ENCODE peak calls at places on chromosomes 6 and 20, in five cellular contexts. L is OCI-LY7, O is H9, F is HCT116, X is fibroblast of lung. R is an unnamed sample.
A peak's percentile ranks its signal among the peaks of the same experiment; 100 is the strongest.

GRCh38 chr20:1500496-1500895 is 9.3 kb upstream of the SIRPB2 start:
- DNase-seq in L (no peak), O (peak; percentile 59), F (no peak), X (no peak), R (no peak)

GRCh38 chr6:87848616-87849015 is 146.6 kb upstream of the AKIRIN2 start:
- DNase-seq in L (no peak), O (no peak), F (no peak), X (no peak), R (peak; percentile 75)

GRCh38 chr6:155328539-155329459 is 14.5 kb upstream of the TFB1M start:
- DNase-seq in L (no peak), O (no peak), F (no peak), X (no peak), R (peak; percentile 15)

GRCh38 chr6:169833258-169833794 is 81.9 kb downstream of the ERMARD start:
- DNase-seq in L (no peak), O (no peak), F (no peak), X (peak; percentile 3), R (no peak)

GRCh38 chr6:87822011-87822410 is 120.0 kb upstream of the AKIRIN2 start:
- DNase-seq in L (no peak), O (no peak), F (no peak), X (no peak), R (no peak)

GRCh38 chr20:19779634-19780033 is 21.6 kb downstream of the RIN2 start:
- DNase-seq in L (no peak), O (no peak), F (no peak), X (no peak), R (no peak)

GRCh38 chr20:21693322-21693721 is 12.1 kb upstream of the PAX1 start:
- DNase-seq in L (peak; percentile 19), O (peak; percentile 73), F (no peak), X (no peak), R (no peak)

GRCh38 chr20:58605292-58606065 is 45.6 kb upstream of the STX16 start:
- DNase-seq in L (no peak), O (no peak), F (no peak), X (no peak), R (no peak)

GRCh38 chr20:31374346-31374745 is 5.9 kb downstream of the DEFB118 start:
- DNase-seq in L (no peak), O (no peak), F (no peak), X (no peak), R (no peak)

GRCh38 chr6:149905911-149906371 is 8.0 kb upstream of the RAET1E start:
- DNase-seq in L (no peak), O (no peak), F (no peak), X (no peak), R (no peak)

GRCh38 chr20:61252601-61253263 is 671 bp downstream of the CDH4 start:
- DNase-seq in L (no peak), O (no peak), F (no peak), X (peak; percentile 33), R (no peak)

GRCh38 chr6:131948692-131949614 is 2.2 kb downstream of the CCN2 start:
- DNase-seq in L (no peak), O (no peak), F (no peak), X (peak; percentile 78), R (peak; percentile 28)

GRCh38 chr6:107618672-107619071 is 128.8 kb downstream of the SOBP start:
- DNase-seq in L (peak; percentile 96), O (no peak), F (no peak), X (no peak), R (no peak)

GRCh38 chr6:87698618-87699017 is 3.4 kb downstream of the AKIRIN2 start:
- DNase-seq in L (peak; percentile 41), O (no peak), F (no peak), X (no peak), R (peak; percentile 42)

GRCh38 chr6:5398530-5398929 is 137.2 kb downstream of the FARS2 start:
- DNase-seq in L (peak; percentile 63), O (no peak), F (peak; percentile 43), X (peak; percentile 61), R (peak; percentile 81)

GRCh38 chr6:27472182-27472616 is 706 bp downstream of the ZNF184 start:
- DNase-seq in L (peak; percentile 78), O (peak; percentile 55), F (peak; percentile 59), X (peak; percentile 83), R (peak; percentile 69)

GRCh38 chr20:43541214-43541613 is 17.6 kb upstream of the SGK2 start:
- DNase-seq in L (no peak), O (no peak), F (no peak), X (no peak), R (peak; percentile 95)

GRCh38 chr6:17193376-17193775 is 87.8 kb upstream of the RBM24 start:
- DNase-seq in L (no peak), O (no peak), F (no peak), X (peak; percentile 15), R (no peak)

GRCh38 chr6:139944976-139945375 is 570.5 kb upstream of the CITED2 start:
- DNase-seq in L (no peak), O (no peak), F (no peak), X (no peak), R (peak; percentile 8)

GRCh38 chr6:83384751-83385150 is 46.1 kb downstream of the ME1 start:
- DNase-seq in L (no peak), O (no peak), F (no peak), X (no peak), R (no peak)

DNA sequence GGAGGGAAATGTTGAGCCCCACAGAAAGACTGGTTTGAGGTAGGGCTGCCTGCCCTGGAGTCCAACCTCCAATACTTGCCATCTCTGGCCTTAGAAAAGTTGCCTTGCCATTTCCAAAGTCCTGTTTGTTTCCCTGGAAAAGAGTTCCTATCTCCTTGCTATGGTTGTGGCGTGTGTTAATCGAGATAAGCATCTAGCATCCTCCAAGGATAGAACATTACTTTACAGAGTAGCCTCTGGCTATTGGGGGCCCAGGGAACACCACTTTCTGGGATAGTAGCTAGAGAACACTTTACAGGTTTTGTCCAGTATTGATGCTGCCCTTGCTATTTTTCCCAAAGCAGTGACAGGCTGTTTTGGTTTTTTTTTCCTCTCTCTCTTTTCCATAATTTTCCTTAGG is 57.4 kb upstream of the SASH1 start:
- DNase-seq in L (no peak), O (no peak), F (no peak), X (no peak), R (no peak)
- H3K79me2 ChIP-seq in L (no peaks in the 10 kb centered on the region), O (no peaks in the 10 kb centered on the region), F (no peaks in the 10 kb centered on the region), X (no peaks in the 10 kb centered on the region), R (no peaks in the 10 kb centered on the region)

GRCh38 chr6:37882724-37883413 is 63.3 kb downstream of the ZFAND3 start:
- DNase-seq in L (no peak), O (no peak), F (no peak), X (peak; percentile 84), R (peak; percentile 31)
- H3K79me2 ChIP-seq in L (peaks cover 3% of the 10 kb centered on the region), O (peaks cover 4% of the 10 kb centered on the region), F (peaks cover 65% of the 10 kb centered on the region), X (peaks cover 61% of the 10 kb centered on the region), R (peaks cover 81% of the 10 kb centered on the region)

GRCh38 chr6:74805841-74806696 is 399.8 kb downstream of the COL12A1 start:
- DNase-seq in L (no peak), O (no peak), F (no peak), X (no peak), R (no peak)
- H3K79me2 ChIP-seq in L (no peaks in the 10 kb centered on the region), O (no peaks in the 10 kb centered on the region), F (no peaks in the 10 kb centered on the region), X (no peaks in the 10 kb centered on the region), R (no peaks in the 10 kb centered on the region)

GRCh38 chr6:44411141-44411540 is 23.6 kb downstream of the CDC5L start:
- DNase-seq in L (no peak), O (no peak), F (no peak), X (no peak), R (no peak)
- H3K79me2 ChIP-seq in L (peaks cover 43% of the 10 kb centered on the region), O (peaks cover under 1% of the 10 kb centered on the region), F (peaks cover 68% of the 10 kb centered on the region), X (peaks cover 6% of the 10 kb centered on the region), R (peaks cover 44% of the 10 kb centered on the region)

GRCh38 chr6:56718236-56718635 is 75.5 kb upstream of the DST start:
- DNase-seq in L (no peak), O (no peak), F (no peak), X (no peak), R (no peak)
- H3K79me2 ChIP-seq in L (no peaks in the 10 kb centered on the region), O (no peaks in the 10 kb centered on the region), F (peaks cover 65% of the 10 kb centered on the region), X (peaks cover 64% of the 10 kb centered on the region), R (peaks cover 29% of the 10 kb centered on the region)

GRCh38 chr6:33273924-33274902 is 2.3 kb downstream of the RPS18 start:
- DNase-seq in L (peak; percentile 25), O (no peak), F (no peak), X (no peak), R (no peak)
- H3K79me2 ChIP-seq in L (peaks cover 55% of the 10 kb centered on the region), O (peaks cover 23% of the 10 kb centered on the region), F (peaks cover 63% of the 10 kb centered on the region), X (peaks cover 51% of the 10 kb centered on the region), R (peaks cover 59% of the 10 kb centered on the region)

R was measured in PC-3.